ENCODE peak calls at places on chromosomes 11 and 22, in nine cellular contexts. T is H1, M is astrocyte of the spinal cord, H is neural progenitor cell, U is GM10248, K is left ventricle myocardium inferior, L is A549, F is HFFc6, J is natural killer cell. W is an unnamed sample.

GRCh38 chr11:69342588-69343330 is 48.8 kb downstream of the MYEOV start:
- DNase-seq in T (no peak), H (no peak), K (no peak), M (no peak), L (no peak), J (no peak), F (no peak), U (peak), W (no peak)

GRCh38 chr22:37209140-37209845 is 3.0 kb downstream of the SSTR3 start:
- DNase-seq in T (no peak), F (no peak), H (no peak), K (no peak), M (no peak), L (no peak), J (no peak), U (no peak), W (no peak)

GRCh38 chr11:69216609-69217008 is 60.9 kb downstream of the SMIM38 start:
- DNase-seq in L (no peak), U (no peak), T (no peak), J (no peak), K (no peak), M (no peak), F (no peak), H (no peak), W (no peak)

GRCh38 chr11:82270870-82271269 is 462.8 kb downstream of the FAM181B start:
- DNase-seq in U (no peak), F (no peak), T (no peak), L (no peak), K (no peak), M (no peak), J (no peak), H (no peak), W (no peak)

GRCh38 chr11:67584205-67584880 is 731 bp downstream of the GSTP1 start:
- DNase-seq in U (peak), L (no peak), H (peak), J (peak), K (peak), F (peak), T (no peak), M (peak), W (peak)

GRCh38 chr22:36430863-36431262 is 43.1 kb upstream of the MYH9 start:
- DNase-seq in H (no peak), K (no peak), T (no peak), L (peak), F (no peak), U (no peak), J (no peak), M (no peak), W (no peak)

GRCh38 chr11:47499614-47500013 is 50.7 kb upstream of the RAPSN start:
- DNase-seq in T (no peak), H (no peak), K (no peak), U (no peak), M (no peak), J (no peak), F (no peak), L (no peak), W (no peak)

GRCh38 chr11:77151804-77152513 is 23.9 kb downstream of the MYO7A start:
- DNase-seq in T (no peak), L (no peak), H (no peak), M (no peak), U (no peak), J (peak), K (no peak), F (no peak), W (no peak)

GRCh38 chr11:65576867-65577755 is 1.3 kb downstream of the EHBP1L1 start:
- DNase-seq in U (no peak), J (no peak), K (peak), F (peak), H (no peak), M (peak), L (peak), T (no peak), W (no peak)

GRCh38 chr11:8773916-8774537 is 91.4 kb downstream of the RPL27A start:
- DNase-seq in T (no peak), J (no peak), M (no peak), F (no peak), L (no peak), H (no peak), K (no peak), U (peak), W (peak)

GRCh38 chr22:36405671-36406070 is 17.9 kb upstream of the MYH9 start:
- DNase-seq in T (no peak), K (no peak), L (no peak), F (no peak), H (no peak), J (peak), U (no peak), M (no peak), W (no peak)

GRCh38 chr11:95829580-95830259 is 39.4 kb downstream of the CEP57 start:
- DNase-seq in K (no peak), U (no peak), T (no peak), J (no peak), H (no peak), M (peak), L (no peak), F (peak), W (no peak)

GRCh38 chr11:13046626-13047570 is 37.8 kb downstream of the RASSF10 start:
- DNase-seq in M (no peak), L (no peak), F (no peak), U (no peak), H (no peak), T (no peak), K (no peak), J (no peak), W (no peak)

GRCh38 chr22:44838316-44839016 is 86.1 kb downstream of the ARHGAP8 start:
- DNase-seq in T (no peak), K (no peak), M (no peak), H (no peak), F (no peak), L (no peak), U (no peak), J (no peak), W (no peak)

GRCh38 chr11:76574879-76575278 is 95.7 kb downstream of the LRRC32 start:
- DNase-seq in M (no peak), F (no peak), H (no peak), J (no peak), T (no peak), L (no peak), K (no peak), U (no peak), W (no peak)

GRCh38 chr22:37340331-37341262 is 58.3 kb downstream of the CYTH4 start:
- DNase-seq in U (no peak), M (no peak), J (no peak), K (no peak), T (no peak), H (peak), F (no peak), L (no peak), W (no peak)

GRCh38 chr22:35821654-35822053 is 104.0 kb downstream of the APOL5 start:
- DNase-seq in H (no peak), F (no peak), K (no peak), L (no peak), T (no peak), J (no peak), M (no peak), U (no peak), W (no peak)

GRCh38 chr11:118913411-118914125 is 12.2 kb downstream of the BCL9L start:
- DNase-seq in L (no peak), F (no peak), K (peak), H (peak), J (peak), U (no peak), T (no peak), M (no peak), W (no peak)

GRCh38 chr11:116882386-116882785 is 45.0 kb upstream of the APOA1 start:
- DNase-seq in K (no peak), T (no peak), M (peak), L (no peak), F (peak), H (no peak), J (no peak), U (no peak), W (no peak)

DNA sequence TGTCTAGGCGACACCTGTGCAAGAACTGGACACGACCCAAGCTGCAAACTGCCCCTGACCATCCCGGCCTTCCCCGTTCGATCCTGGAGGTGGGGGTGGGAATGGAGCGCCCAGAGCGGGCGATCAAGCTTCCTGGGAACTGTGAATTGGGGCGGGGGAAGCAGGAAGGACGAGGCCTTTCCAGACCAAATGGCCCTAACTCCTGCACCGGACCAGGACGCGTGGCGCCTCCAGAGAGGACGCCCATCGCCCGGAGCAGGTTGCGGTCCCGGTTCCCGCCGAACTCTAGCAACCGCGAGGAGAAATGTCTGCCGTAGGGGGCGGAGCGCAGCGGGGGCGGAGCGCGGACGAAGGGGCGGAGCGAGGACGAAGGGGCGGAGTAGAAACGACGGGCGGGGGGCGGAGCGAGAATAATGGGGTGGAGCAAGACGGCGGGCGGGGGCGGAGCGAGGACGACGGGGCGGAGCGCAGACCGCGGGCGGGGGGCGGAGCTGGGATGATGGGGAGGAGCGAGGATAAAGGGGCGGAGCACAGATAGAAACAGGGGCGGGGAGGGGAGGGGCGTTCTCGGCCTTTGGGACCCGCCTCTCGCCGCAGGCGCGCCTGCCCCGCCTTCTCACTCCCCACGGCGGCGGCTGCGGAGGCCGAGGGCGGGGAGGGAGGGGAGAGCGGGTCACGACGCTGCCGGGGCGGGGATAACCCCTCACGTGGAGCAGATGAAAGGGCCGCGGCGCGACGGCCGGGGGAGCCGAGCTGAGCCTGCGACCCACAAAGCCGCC is at the start of gene ZNRF3:
- DNase-seq in F (peak), T (peak), J (peak), H (peak), K (peak), L (peak), M (peak), U (peak), W (peak)
- TF ChIP-seq CTCF in F (no peak), T (no peak), J (no peak), H (no peak), K (peak), L (no peak), M (no peak), U (no peak), W (no peak)

DNA sequence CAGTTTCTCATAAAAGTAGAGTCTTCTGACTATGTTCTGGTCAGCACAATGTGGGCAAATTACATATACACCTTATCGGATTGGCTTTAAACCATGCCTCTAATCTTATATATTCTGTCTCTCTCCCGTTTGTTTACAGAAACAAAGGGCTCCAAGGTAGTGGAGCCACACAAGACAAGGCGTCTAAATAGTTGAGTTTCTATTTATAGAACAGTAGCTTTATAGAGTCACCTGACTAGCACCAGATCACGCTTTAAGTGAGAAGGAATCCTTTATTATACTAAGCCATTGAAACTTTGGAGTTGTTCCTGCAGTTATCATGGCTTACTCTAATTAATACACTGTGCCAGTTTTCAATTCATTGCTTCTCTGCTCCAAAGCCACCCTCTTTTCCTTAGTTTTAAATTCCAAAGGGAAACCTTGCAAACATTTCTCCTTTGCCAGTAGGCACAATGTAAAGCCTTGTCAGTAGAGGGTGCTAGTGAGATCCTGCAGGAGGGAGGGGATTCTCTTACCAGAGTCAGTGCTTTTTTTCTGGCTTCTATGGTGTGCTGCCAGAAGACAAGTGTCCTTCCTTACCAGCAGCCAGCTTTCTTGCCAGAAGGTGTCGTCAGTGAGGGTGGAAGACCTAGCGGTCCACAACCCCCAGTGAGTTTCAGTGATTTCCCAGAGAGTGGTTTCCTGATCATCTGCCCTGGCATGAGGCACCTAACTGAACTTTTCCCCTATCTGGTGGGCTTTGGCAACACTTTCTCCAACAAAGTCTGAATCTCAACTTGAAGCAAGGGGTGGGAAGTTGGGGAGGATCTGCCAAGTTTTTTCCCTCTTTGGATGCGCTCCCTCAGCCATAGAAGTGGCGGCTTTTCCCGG is 71.7 kb downstream of the RAB38 start:
- DNase-seq in K (no peak), J (no peak), L (peak), H (peak), F (peak), T (peak), M (peak), U (peak), W (peak)
- TF ChIP-seq CTCF in K (peak), J (peak), L (peak), H (peak), F (peak), T (peak), M (peak), U (peak), W (peak)

DNA sequence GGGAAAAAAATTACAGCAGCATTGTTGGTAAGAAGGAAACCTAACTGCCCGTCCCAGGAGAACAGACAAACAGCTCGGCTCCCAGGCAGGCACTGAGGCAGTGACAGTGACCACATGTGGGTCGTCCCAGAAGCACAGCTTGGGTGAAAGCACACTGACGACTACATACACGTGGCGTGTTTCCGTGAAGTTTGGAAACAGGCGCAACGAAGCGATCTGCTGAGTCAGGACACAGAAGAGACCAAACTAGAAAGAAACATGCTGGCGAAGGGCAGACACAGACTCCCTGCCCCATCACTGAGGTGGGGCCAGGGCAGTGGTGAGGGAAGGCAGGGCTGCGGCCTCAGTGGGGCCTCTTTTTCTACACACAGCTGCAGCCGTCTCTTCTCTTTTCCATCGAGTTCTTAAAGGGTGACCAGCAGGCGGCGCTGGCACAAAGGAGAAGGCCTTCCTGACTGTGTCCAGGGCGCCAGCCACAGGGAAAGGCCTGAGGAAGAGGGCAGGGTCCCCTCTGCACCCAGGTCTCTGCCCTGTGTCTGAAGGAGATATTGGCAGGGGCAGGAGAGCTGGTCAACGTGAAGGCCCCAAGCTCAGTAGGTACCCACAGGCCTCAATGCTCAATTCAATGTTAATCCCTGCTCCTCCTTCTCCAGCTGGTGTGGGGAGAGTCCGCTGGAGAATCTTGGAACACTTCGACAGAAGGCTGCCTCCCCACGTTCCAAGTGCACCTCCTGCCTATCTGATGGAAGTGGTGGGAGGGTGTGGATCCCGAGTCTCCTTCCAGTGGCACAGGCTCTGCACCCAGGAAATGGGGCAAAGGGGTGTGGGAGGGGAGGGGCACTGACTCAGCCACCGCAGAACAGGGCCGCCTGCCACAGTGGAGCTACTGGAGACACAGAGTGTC is 19.9 kb downstream of the CARS1 start:
- DNase-seq in T (peak), K (peak), J (peak), F (peak), U (peak), L (peak), M (peak), H (peak), W (peak)
- TF ChIP-seq CTCF in T (peak), K (peak), J (peak), F (peak), U (peak), L (peak), M (peak), H (peak), W (peak)

GRCh38 chr11:45097721-45098493 is 48.5 kb upstream of the PRDM11 start:
- DNase-seq in F (peak), M (peak), K (no peak), J (peak), H (peak), L (peak), T (no peak), U (no peak), W (no peak)
- TF ChIP-seq CTCF in F (no peak), M (no peak), K (no peak), J (no peak), H (peak), L (no peak), T (peak), U (no peak), W (no peak)

GRCh38 chr22:50699754-50700386 is 27.2 kb downstream of the SHANK3 start:
- DNase-seq in H (peak), J (no peak), U (no peak), M (no peak), F (no peak), K (peak), T (peak), L (no peak), W (no peak)
- TF ChIP-seq CTCF in H (peak), J (no peak), U (peak), M (peak), F (peak), K (no peak), T (peak), L (no peak), W (no peak)

GRCh38 chr11:2122907-2123627 is 16.1 kb downstream of the IGF2 start:
- DNase-seq in J (no peak), F (no peak), L (no peak), M (no peak), T (no peak), K (no peak), U (no peak), H (no peak), W (no peak)
- TF ChIP-seq CTCF in J (no peak), F (no peak), L (no peak), M (peak), T (peak), K (no peak), U (peak), H (no peak), W (no peak)

GRCh38 chr11:43576834-43577521 is 103.6 kb upstream of the HSD17B12 start:
- DNase-seq in J (no peak), H (peak), F (peak), L (peak), M (peak), K (peak), T (no peak), U (peak), W (peak)
- TF ChIP-seq CTCF in J (no peak), H (peak), F (peak), L (no peak), M (peak), K (peak), T (peak), U (no peak), W (no peak)

GRCh38 chr11:122360875-122361274 is 244.9 kb upstream of the BLID start:
- DNase-seq in H (no peak), J (no peak), K (no peak), T (no peak), F (no peak), U (no peak), L (no peak), M (no peak), W (no peak)
- TF ChIP-seq CTCF in H (no peak), J (no peak), K (no peak), T (no peak), F (peak), U (no peak), L (no peak), M (no peak), W (no peak)

GRCh38 chr22:27745809-27746208 is 55.7 kb downstream of the MN1 start:
- DNase-seq in T (no peak), H (no peak), F (no peak), L (no peak), J (no peak), K (no peak), U (no peak), M (no peak), W (no peak)

GRCh38 chr22:27746918-27747317 is 54.6 kb downstream of the MN1 start:
- DNase-seq in M (no peak), J (no peak), U (no peak), L (no peak), F (no peak), H (no peak), K (no peak), T (no peak), W (no peak)

GRCh38 chr22:27749597-27750225 is 51.8 kb downstream of the MN1 start:
- DNase-seq in K (no peak), F (no peak), T (no peak), U (no peak), L (no peak), M (peak), H (peak), J (no peak), W (no peak)

GRCh38 chr22:27748355-27749168 is 53.0 kb downstream of the MN1 start:
- DNase-seq in M (peak), F (no peak), U (no peak), T (no peak), L (no peak), K (no peak), J (no peak), H (peak), W (no peak)

GRCh38 chr22:27747396-27748256 is 53.9 kb downstream of the MN1 start:
- DNase-seq in U (no peak), J (no peak), T (no peak), K (no peak), H (no peak), F (no peak), L (no peak), M (no peak), W (no peak)
- TF ChIP-seq CTCF in U (no peak), J (no peak), T (peak), K (peak), H (peak), F (peak), L (peak), M (peak), W (no peak)